ENCODE peak calls at places on chromosomes 16 and 17, in eight cellular contexts. One of them, this sample, is unnamed.

GRCh38 chr17:47941998-47942490 is 673 bp downstream of the PNPO start:
- DNase-seq in NB4: no peak
- DNase-seq in body of pancreas: no peak
- DNase-seq in heart left ventricle: no peak
- DNase-seq in HCT116: no peak
- DNase-seq in uterus: no peak
- DNase-seq in stomach: no peak
- DNase-seq in breast epithelium: no peak
- DNase-seq in this sample: no peak

GRCh38 chr17:46911311-46911710 is 11.6 kb upstream of the GOSR2 start:
- DNase-seq in NB4: no peak
- DNase-seq in body of pancreas: no peak
- DNase-seq in heart left ventricle: no peak
- DNase-seq in HCT116: no peak
- DNase-seq in uterus: no peak
- DNase-seq in stomach: no peak
- DNase-seq in breast epithelium: no peak
- DNase-seq in this sample: no peak

GRCh38 chr16:51461255-51461654 is 310.2 kb upstream of the SALL1 start:
- DNase-seq in NB4: no peak
- DNase-seq in body of pancreas: no peak
- DNase-seq in heart left ventricle: no peak
- DNase-seq in HCT116: no peak
- DNase-seq in uterus: no peak
- DNase-seq in stomach: no peak
- DNase-seq in breast epithelium: no peak
- DNase-seq in this sample: no peak

GRCh38 chr17:49880291-49881053 is 32.6 kb upstream of the TAC4 start:
- DNase-seq in NB4: peak
- DNase-seq in body of pancreas: peak
- DNase-seq in heart left ventricle: peak
- DNase-seq in HCT116: peak
- DNase-seq in uterus: peak
- DNase-seq in stomach: peak
- DNase-seq in breast epithelium: peak
- DNase-seq in this sample: peak

GRCh38 chr17:40501499-40501911 is at the start of gene TNS4:
- DNase-seq in NB4: no peak
- DNase-seq in body of pancreas: no peak
- DNase-seq in heart left ventricle: no peak
- DNase-seq in HCT116: peak
- DNase-seq in uterus: no peak
- DNase-seq in stomach: peak
- DNase-seq in breast epithelium: peak
- DNase-seq in this sample: peak

GRCh38 chr16:63467513-63467912 is 1431.3 kb upstream of the CDH8 start:
- DNase-seq in NB4: no peak
- DNase-seq in body of pancreas: no peak
- DNase-seq in heart left ventricle: no peak
- DNase-seq in HCT116: no peak
- DNase-seq in uterus: no peak
- DNase-seq in stomach: no peak
- DNase-seq in breast epithelium: no peak
- DNase-seq in this sample: no peak

GRCh38 chr16:50386819-50387218 is 18.0 kb upstream of the BRD7 start:
- DNase-seq in NB4: no peak
- DNase-seq in body of pancreas: no peak
- DNase-seq in heart left ventricle: no peak
- DNase-seq in HCT116: no peak
- DNase-seq in uterus: no peak
- DNase-seq in stomach: no peak
- DNase-seq in breast epithelium: no peak
- DNase-seq in this sample: no peak

GRCh38 chr16:84851192-84852127 is 31.7 kb downstream of the CRISPLD2 start:
- DNase-seq in NB4: no peak
- DNase-seq in body of pancreas: no peak
- DNase-seq in heart left ventricle: no peak
- DNase-seq in HCT116: no peak
- DNase-seq in uterus: no peak
- DNase-seq in stomach: peak
- DNase-seq in breast epithelium: peak
- DNase-seq in this sample: no peak

GRCh38 chr17:19348081-19348650 is 14.4 kb downstream of the B9D1 start:
- DNase-seq in NB4: no peak
- DNase-seq in body of pancreas: no peak
- DNase-seq in heart left ventricle: no peak
- DNase-seq in HCT116: no peak
- DNase-seq in uterus: peak
- DNase-seq in stomach: no peak
- DNase-seq in breast epithelium: peak
- DNase-seq in this sample: peak

DNA sequence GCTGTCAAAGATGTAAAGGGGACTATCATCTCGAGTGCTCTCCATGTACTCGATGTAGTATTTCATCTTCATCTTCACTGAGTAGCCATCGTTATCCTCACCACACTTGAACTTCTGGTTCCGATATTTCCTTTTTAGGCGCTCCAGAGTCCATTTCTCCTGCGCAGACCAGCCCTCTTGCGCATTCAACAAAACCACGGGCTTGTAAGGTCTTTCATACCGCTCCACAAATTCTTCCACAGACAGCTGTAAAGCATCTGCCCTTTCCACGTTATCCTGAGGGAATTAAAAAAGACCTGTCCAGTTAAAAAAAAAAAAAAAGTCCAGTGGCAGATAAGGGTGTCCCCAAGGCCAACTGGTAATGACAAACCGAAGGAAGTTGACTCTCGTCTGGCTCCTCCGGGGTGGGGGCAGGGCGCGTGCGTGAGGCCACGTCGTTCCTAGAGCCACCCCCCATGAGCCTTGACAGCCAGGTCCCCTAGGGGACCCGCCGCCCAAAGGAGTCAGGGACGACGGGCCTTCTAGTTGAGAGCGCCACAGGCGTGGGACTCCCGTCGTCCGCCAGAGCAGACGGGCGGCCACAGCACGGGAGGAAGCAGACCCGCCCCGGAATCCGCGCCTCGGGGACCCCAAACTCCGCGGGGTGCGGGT is 701 bp downstream of the JMJD6 start:
- DNase-seq in NB4: peak
- DNase-seq in body of pancreas: peak
- DNase-seq in heart left ventricle: peak
- DNase-seq in HCT116: no peak
- DNase-seq in uterus: peak
- DNase-seq in stomach: peak
- DNase-seq in breast epithelium: peak
- DNase-seq in this sample: peak
- TF ChIP-seq POLR2A in NB4: no peak
- TF ChIP-seq POLR2A in body of pancreas: no peak
- TF ChIP-seq POLR2A in heart left ventricle: no peak
- TF ChIP-seq POLR2A in HCT116: no peak
- TF ChIP-seq POLR2A in uterus: no peak
- TF ChIP-seq POLR2A in stomach: no peak
- TF ChIP-seq POLR2A in breast epithelium: no peak
- TF ChIP-seq POLR2A in this sample: no peak

GRCh38 chr17:27206447-27206846 is 87.5 kb upstream of the WSB1 start:
- DNase-seq in NB4: peak
- DNase-seq in body of pancreas: no peak
- DNase-seq in heart left ventricle: no peak
- DNase-seq in HCT116: peak
- DNase-seq in uterus: no peak
- DNase-seq in stomach: no peak
- DNase-seq in breast epithelium: no peak
- DNase-seq in this sample: no peak
- TF ChIP-seq CTCF in NB4: peak
- TF ChIP-seq CTCF in body of pancreas: no peak
- TF ChIP-seq CTCF in heart left ventricle: no peak
- TF ChIP-seq CTCF in HCT116: peak
- TF ChIP-seq CTCF in uterus: no peak
- TF ChIP-seq CTCF in stomach: no peak
- TF ChIP-seq CTCF in breast epithelium: no peak
- TF ChIP-seq CTCF in this sample: no peak

GRCh38 chr17:44910231-44911106 is 4.8 kb downstream of the GFAP start:
- DNase-seq in NB4: no peak
- DNase-seq in body of pancreas: no peak
- DNase-seq in heart left ventricle: no peak
- DNase-seq in HCT116: no peak
- DNase-seq in uterus: no peak
- DNase-seq in stomach: no peak
- DNase-seq in breast epithelium: no peak
- DNase-seq in this sample: no peak
- H3K4me3 ChIP-seq in NB4: no peak
- H3K4me3 ChIP-seq in body of pancreas: no peak
- H3K4me3 ChIP-seq in heart left ventricle: peak
- H3K4me3 ChIP-seq in HCT116: no peak
- H3K4me3 ChIP-seq in uterus: no peak
- H3K4me3 ChIP-seq in stomach: peak
- H3K4me3 ChIP-seq in breast epithelium: no peak
- H3K4me3 ChIP-seq in this sample: no peak

GRCh38 chr16:66367968-66368891 is 1.7 kb downstream of the CDH5 start:
- DNase-seq in NB4: peak
- DNase-seq in body of pancreas: no peak
- DNase-seq in heart left ventricle: peak
- DNase-seq in HCT116: no peak
- DNase-seq in uterus: no peak
- DNase-seq in stomach: no peak
- DNase-seq in breast epithelium: no peak
- DNase-seq in this sample: no peak

GRCh38 chr16:66370786-66371684 is 4.5 kb downstream of the CDH5 start:
- DNase-seq in NB4: no peak
- DNase-seq in body of pancreas: no peak
- DNase-seq in heart left ventricle: no peak
- DNase-seq in HCT116: no peak
- DNase-seq in uterus: no peak
- DNase-seq in stomach: no peak
- DNase-seq in breast epithelium: no peak
- DNase-seq in this sample: peak

GRCh38 chr16:66372078-66372897 is 5.8 kb downstream of the CDH5 start:
- DNase-seq in NB4: no peak
- DNase-seq in body of pancreas: no peak
- DNase-seq in heart left ventricle: no peak
- DNase-seq in HCT116: no peak
- DNase-seq in uterus: no peak
- DNase-seq in stomach: no peak
- DNase-seq in breast epithelium: no peak
- DNase-seq in this sample: no peak

GRCh38 chr16:66366433-66367299 is at the start of gene CDH5:
- DNase-seq in NB4: no peak
- DNase-seq in body of pancreas: peak
- DNase-seq in heart left ventricle: peak
- DNase-seq in HCT116: no peak
- DNase-seq in uterus: peak
- DNase-seq in stomach: no peak
- DNase-seq in breast epithelium: peak
- DNase-seq in this sample: peak

GRCh38 chr16:66369055-66369592 is 2.6 kb downstream of the CDH5 start:
- DNase-seq in NB4: peak
- DNase-seq in body of pancreas: no peak
- DNase-seq in heart left ventricle: peak
- DNase-seq in HCT116: no peak
- DNase-seq in uterus: peak
- DNase-seq in stomach: no peak
- DNase-seq in breast epithelium: no peak
- DNase-seq in this sample: no peak
- TF ChIP-seq POLR2A in NB4: no peak
- TF ChIP-seq POLR2A in body of pancreas: no peak
- TF ChIP-seq POLR2A in heart left ventricle: no peak
- TF ChIP-seq POLR2A in HCT116: no peak
- TF ChIP-seq POLR2A in uterus: no peak
- TF ChIP-seq POLR2A in stomach: no peak
- TF ChIP-seq POLR2A in breast epithelium: no peak
- TF ChIP-seq POLR2A in this sample: no peak